ENCODE peak calls at places on chromosome 4, in six cellular contexts. B, P, D, F, E and Y are unnamed samples.

GRCh38 chr4:95560791-95561190 is 12.0 kb upstream of the UNC5C start:
- DNase-seq in B (no peak), P (no peak), F (no peak), D (no peak), E (no peak), Y (no peak)

GRCh38 chr4:163484906-163485305 is 9.6 kb upstream of the TMA16 start:
- DNase-seq in D (peak; percentile 63), F (peak; percentile 39), P (no peak), E (peak; percentile 49), B (no peak), Y (peak; percentile 32)

GRCh38 chr4:26139310-26139924 is 181.4 kb upstream of the RBPJ start:
- DNase-seq in B (no peak), D (no peak), E (no peak), P (no peak), F (no peak), Y (no peak)

GRCh38 chr4:18846313-18846712 is 824.8 kb upstream of the LCORL start:
- DNase-seq in E (no peak), D (no peak), P (no peak), B (no peak), F (no peak), Y (no peak)

GRCh38 chr4:13541720-13542576 is 2.4 kb downstream of the NKX3-2 start:
- DNase-seq in B (no peak), F (peak; percentile 43), D (peak; percentile 58), P (peak; percentile 78), E (peak; percentile 38), Y (no peak)

GRCh38 chr4:176755001-176755400 is 37.7 kb downstream of the VEGFC start:
- DNase-seq in E (no peak), D (no peak), F (no peak), B (no peak), P (no peak), Y (no peak)

GRCh38 chr4:148633720-148634119 is 191.5 kb upstream of the NR3C2 start:
- DNase-seq in P (no peak), E (no peak), F (peak; percentile 22), D (no peak), B (no peak), Y (no peak)

GRCh38 chr4:42341518-42342026 is 55.7 kb upstream of the SHISA3 start:
- DNase-seq in E (no peak), F (no peak), P (no peak), B (no peak), D (no peak), Y (no peak)

GRCh38 chr4:166259081-166259480 is 386.0 kb downstream of the TLL1 start:
- DNase-seq in D (no peak), B (no peak), P (no peak), E (no peak), F (no peak), Y (no peak)

GRCh38 chr4:140359571-140360427 is 13.6 kb upstream of the SCOC start:
- DNase-seq in D (peak; percentile 57), B (peak; percentile 51), F (peak; percentile 82), E (peak; percentile 85), P (peak; percentile 85), Y (peak; percentile 85)

GRCh38 chr4:183099537-183100297 is 660 bp downstream of the WWC2 start:
- DNase-seq in P (peak; percentile 74), F (no peak), E (peak; percentile 46), B (no peak), D (no peak), Y (peak; percentile 29)

GRCh38 chr4:128556756-128557155 is 252.7 kb upstream of the JADE1 start:
- DNase-seq in E (no peak), D (no peak), P (no peak), B (no peak), F (no peak), Y (no peak)

GRCh38 chr4:140152760-140153418 is 1.1 kb downstream of the MAML3 start:
- DNase-seq in D (peak; percentile 52), B (peak; percentile 28), E (no peak), F (peak; percentile 61), P (peak; percentile 86), Y (peak; percentile 67)

GRCh38 chr4:25535278-25535677 is 120.4 kb upstream of the SLC34A2 start:
- DNase-seq in B (no peak), D (no peak), E (no peak), F (no peak), P (no peak), Y (no peak)

GRCh38 chr4:77157859-77158486 is 966 bp downstream of the CCNG2 start:
- DNase-seq in F (peak; percentile 87), E (peak; percentile 63), B (peak; percentile 79), P (peak; percentile 95), D (peak; percentile 93), Y (peak; percentile 85)

GRCh38 chr4:146333187-146333894 is 119.0 kb downstream of the REELD1 start:
- DNase-seq in E (peak; percentile 18), F (peak; percentile 10), B (no peak), D (no peak), P (no peak), Y (no peak)

GRCh38 chr4:151688003-151688784 is 72.6 kb downstream of the GATB start:
- DNase-seq in E (no peak), P (no peak), F (no peak), B (no peak), D (no peak), Y (no peak)

GRCh38 chr4:37528161-37528560 is 158.0 kb downstream of the RELL1 start:
- DNase-seq in B (no peak), F (no peak), E (peak; percentile 29), P (no peak), D (no peak), Y (peak; percentile 59)

DNA sequence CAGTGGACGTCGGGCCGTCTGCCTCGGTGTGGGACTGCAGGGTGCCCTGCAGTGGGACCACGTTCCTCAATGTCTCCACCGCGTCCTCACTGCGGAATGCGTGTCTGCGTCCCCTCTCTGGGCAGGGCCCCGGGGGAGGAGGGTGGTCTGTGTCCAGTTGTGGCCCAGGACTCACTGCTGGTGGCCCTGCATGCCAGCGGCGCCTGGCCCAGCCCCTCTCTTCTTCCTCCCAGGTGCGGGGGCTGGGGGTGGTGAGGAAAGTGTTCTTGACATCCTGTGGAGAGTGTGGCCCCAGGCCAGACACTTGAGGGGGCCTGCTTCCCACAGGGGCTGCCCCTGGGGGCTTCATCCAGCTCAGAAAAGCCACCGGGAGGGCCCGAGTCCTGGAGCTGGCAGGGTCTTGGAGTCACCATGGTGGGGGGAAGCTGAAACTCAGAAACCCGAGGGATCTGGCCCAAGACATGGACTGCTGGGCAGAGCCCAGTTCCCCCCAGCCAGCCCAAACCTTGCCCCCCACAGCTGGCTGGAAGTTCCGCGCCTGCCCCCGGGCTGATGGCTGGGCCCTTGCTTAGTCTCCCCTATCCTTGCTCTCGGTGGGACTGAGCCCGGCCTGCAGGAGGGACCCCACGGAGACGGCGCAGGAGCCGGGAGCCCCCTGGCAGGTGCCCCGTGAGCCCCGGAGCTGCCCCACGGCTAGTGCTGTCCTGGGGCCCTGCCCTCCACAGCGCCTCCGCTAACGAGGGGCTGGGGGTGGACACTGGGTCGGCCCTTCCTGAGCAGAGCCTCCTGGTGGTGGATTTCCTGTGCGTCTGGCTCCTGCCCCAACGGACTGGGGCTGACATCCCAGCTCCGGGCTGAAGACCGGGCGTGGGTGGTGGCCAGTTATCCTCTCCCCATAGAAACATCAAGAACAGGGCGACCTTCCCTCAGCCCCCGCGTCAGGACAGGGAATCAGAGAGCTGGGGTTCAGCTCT is 2.9 kb downstream of the DOK7 start:
- DNase-seq in F (no peak), E (no peak), D (no peak), P (no peak), B (no peak), Y (no peak)
- TF ChIP-seq EP300 in F (no peak), E (no peak), D (no peak), P (no peak), B (no peak), Y (no peak)

DNA sequence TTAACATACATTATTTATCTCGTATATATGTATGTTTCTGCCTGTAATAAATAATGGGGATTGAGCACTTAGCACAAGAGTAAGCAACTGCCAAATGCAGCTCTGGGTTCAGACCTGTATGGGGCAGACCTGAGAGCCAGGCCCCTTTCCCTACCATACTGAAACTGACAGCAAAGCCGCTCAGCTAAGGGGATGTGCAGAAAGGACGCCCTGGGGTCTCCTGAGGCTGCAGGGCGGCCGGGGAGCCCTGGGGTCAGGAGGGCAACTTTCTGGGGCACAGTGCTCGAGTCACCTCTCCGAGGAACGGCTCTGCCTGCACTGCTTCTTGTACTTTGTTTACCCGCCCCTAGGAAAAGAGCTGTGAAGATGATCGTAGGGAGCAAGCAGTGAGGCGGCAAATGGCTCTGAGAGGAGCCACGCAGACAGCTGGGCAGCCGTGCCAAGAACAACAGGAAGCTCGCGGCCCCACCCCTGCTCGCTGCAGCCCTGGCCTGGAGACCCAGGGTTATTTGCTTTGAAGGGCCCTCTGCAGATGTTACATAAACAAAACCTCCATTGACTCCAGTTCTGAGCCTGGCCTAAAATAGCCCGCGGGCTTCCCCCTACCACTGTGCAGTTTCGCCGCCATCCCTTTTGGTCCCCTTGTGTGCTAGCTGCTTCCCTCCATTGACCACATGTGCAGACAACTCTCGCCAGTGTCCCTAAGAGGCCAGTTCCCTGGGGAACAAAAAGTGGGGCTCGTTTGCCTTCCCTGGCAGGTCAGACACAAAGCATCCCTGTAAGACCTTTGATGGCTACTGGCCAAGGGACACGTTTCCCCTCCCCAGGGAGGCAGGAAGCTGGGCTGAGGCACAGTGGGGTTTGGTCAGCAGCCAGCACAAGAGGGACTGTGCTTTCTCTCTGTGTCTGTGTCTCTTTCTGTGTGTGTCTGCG is 111.3 kb upstream of the LNX1 start:
- DNase-seq in E (peak; percentile 70), P (peak; percentile 89), B (peak; percentile 70), F (peak; percentile 82), D (peak; percentile 84), Y (peak; percentile 70)
- H3K4me3 ChIP-seq in E (peak overlapping the region; percentile 27), P (peak overlapping the region; percentile 38), B (peak overlapping the region; percentile 27), F (peak overlapping the region; percentile 12), D (peak overlapping the region; percentile 4), Y (peak overlapping the region; percentile 27)

DNA sequence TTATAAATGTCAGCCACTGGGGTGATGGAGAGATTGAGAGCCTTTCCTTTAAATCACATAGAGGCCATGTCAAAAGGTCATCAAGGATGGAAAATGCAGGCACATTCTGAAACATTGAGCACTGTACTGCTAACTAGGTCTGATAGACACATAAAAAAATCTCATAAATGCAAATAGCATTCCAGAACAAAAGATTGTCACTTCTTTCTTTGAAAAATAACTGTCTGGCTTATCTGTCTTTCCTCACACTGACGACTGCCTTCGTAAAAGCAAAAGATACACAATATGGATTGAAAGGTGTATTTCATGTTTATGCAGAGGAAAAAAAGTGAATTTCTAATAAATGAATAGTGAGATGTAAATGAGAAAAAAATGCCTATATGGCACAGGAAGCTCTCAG is 59.9 kb downstream of the PABPC4L start:
- DNase-seq in B (no peak), F (no peak), E (no peak), P (no peak), D (no peak), Y (no peak)
- TF ChIP-seq EP300 in B (no peak), F (no peak), E (no peak), P (no peak), D (no peak), Y (no peak)

DNA sequence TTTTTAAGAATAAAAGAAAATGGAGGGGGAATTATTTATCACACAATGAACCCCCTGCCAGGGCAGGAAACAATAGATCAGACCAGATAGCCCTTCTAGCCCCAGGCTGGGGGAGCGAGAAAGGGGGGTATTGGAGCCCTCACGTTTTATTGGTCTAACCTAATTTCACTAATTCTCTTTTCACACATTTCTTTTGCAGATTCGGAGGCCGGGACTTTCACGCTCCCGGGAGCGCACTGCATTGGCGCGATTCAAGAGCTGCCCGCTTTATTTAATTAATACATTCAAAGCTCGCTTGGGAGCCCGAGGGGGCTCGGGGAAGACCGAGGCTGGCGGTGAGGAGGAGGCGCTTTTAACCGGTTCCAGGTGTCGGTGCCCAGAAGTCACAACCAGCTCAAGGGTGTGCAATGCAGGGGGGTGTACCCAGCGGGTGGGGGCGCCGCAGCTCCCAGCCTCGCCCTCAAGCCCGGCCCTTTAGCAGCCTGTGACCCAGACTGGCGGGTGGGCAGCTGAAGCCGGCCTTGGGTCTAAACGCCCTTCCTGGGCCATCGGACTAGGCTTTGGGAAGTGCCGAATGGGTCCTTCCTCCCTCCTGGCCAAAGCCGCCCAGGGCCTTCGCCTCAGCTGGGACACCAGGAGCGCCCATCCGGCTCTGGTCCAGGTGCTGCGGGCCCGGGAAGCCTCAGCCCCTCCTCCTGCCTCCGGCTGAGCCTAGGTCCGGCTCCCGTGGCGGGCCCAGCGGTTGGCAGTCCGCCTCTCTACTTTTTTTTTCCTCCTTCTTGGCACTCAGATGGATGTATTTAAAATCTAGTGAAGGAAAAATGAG is 5.3 kb downstream of the NEUROG2 start:
- DNase-seq in E (no peak), P (no peak), B (no peak), F (no peak), D (peak; percentile 73), Y (no peak)
- H3K4me3 ChIP-seq in E (no peak overlapping the region), P (peak overlapping the region; percentile 7), B (peak overlapping the region; percentile 4), F (peak overlapping the region; percentile 26), D (peak overlapping the region; percentile 46), Y (peak overlapping the region; percentile 39)